ENCODE peak calls at places on chromosomes 4 and X, in five cellular contexts. K, N, W, M and S are unnamed samples.
A peak's percentile ranks its signal among the peaks of the same experiment; 100 is the strongest.

GRCh38 chrX:24498181-24498580 is 33.1 kb downstream of the PDK3 start:
- DNase-seq in M (no peak), W (peak; percentile 1), N (no peak), K (no peak), S (peak; percentile 29)

GRCh38 chrX:153573999-153574398 is 24.9 kb downstream of the CCNQ start:
- DNase-seq in W (no peak), K (no peak), N (no peak), M (no peak), S (no peak)

GRCh38 chrX:119775517-119776238 is 15.8 kb downstream of the RPL39 start:
- DNase-seq in W (no peak), K (no peak), M (no peak), N (no peak), S (no peak)

GRCh38 chr4:138961687-138962086 is 53.9 kb upstream of the NOCT start:
- DNase-seq in W (no peak), N (no peak), M (no peak), K (no peak), S (no peak)

GRCh38 chr4:37463457-37463856 is 218.9 kb downstream of the NWD2 start:
- DNase-seq in W (no peak), K (no peak), M (no peak), N (no peak), S (no peak)

GRCh38 chrX:15749642-15750610 is 11.9 kb downstream of the CA5B start:
- DNase-seq in W (no peak), K (no peak), M (no peak), N (no peak), S (no peak)

GRCh38 chr4:155758500-155759371 is at the start of gene GUCY1B1:
- DNase-seq in N (peak; percentile 95), W (peak; percentile 85), K (peak; percentile 60), M (peak; percentile 88), S (peak; percentile 47)

GRCh38 chr4:143224255-143224654 is 39.5 kb downstream of the USP38 start:
- DNase-seq in K (no peak), M (no peak), W (no peak), N (no peak), S (no peak)

GRCh38 chr4:168604496-168605373 is 107.9 kb downstream of the PALLD start:
- DNase-seq in W (peak; percentile 84), K (no peak), N (no peak), M (no peak), S (no peak)

GRCh38 chr4:112127048-112127637 is 18.1 kb upstream of the FAM241A start:
- DNase-seq in W (no peak), K (no peak), M (no peak), N (no peak), S (no peak)

GRCh38 chrX:138128025-138128671 is 562.2 kb downstream of the ZIC3 start:
- DNase-seq in M (no peak), K (no peak), N (no peak), W (peak; percentile 38), S (peak; percentile 39)

GRCh38 chrX:36856849-36857248 is 151.3 kb upstream of the FAM47C start:
- DNase-seq in K (no peak), W (no peak), M (no peak), N (no peak), S (no peak)

GRCh38 chr4:177964693-177965168 is 522.5 kb upstream of the AGA start:
- DNase-seq in K (no peak), M (no peak), W (no peak), N (no peak), S (no peak)

GRCh38 chr4:164058775-164059174 is 564.3 kb downstream of the TMA16 start:
- DNase-seq in M (no peak), K (no peak), W (no peak), N (no peak), S (no peak)

GRCh38 chrX:63656871-63657580 is 128.0 kb downstream of the ARHGEF9 start:
- DNase-seq in K (no peak), N (no peak), W (no peak), M (no peak), S (no peak)

GRCh38 chrX:132614297-132614696 is 125.5 kb upstream of the MBNL3 start:
- DNase-seq in N (no peak), K (no peak), W (no peak), M (no peak), S (peak; percentile 46)

GRCh38 chr4:70722199-70722791 is 531 bp downstream of the RUFY3 start:
- DNase-seq in M (peak; percentile 8), K (no peak), W (no peak), N (no peak), S (peak; percentile 52)

GRCh38 chr4:16449381-16449780 is 223.1 kb upstream of the TAPT1 start:
- DNase-seq in K (no peak), N (no peak), M (no peak), W (no peak), S (no peak)

GRCh38 chr4:532588-533317 is 33.7 kb downstream of the PIGG start:
- DNase-seq in K (no peak), M (no peak), N (no peak), W (no peak), S (no peak)

GRCh38 chr4:79682801-79683217 is 274.8 kb upstream of the GK2 start:
- DNase-seq in N (no peak), K (no peak), W (no peak), M (peak; percentile 1), S (no peak)

GRCh38 chr4:7783560-7783959 is 156.1 kb downstream of the AFAP1 start:
- DNase-seq in K (no peak), N (no peak), M (no peak), W (no peak), S (no peak)

GRCh38 chr4:89482926-89483595 is 175.5 kb upstream of the GPRIN3 start:
- DNase-seq in W (no peak), K (no peak), M (no peak), N (no peak), S (no peak)

GRCh38 chr4:75630174-75630931 is at the start of gene CDKL2:
- DNase-seq in N (peak; percentile 89), W (peak; percentile 74), M (peak; percentile 63), K (peak; percentile 92), S (peak; percentile 30)

GRCh38 chrX:290476-291166 is 9.4 kb downstream of the PLCXD1 start:
- DNase-seq in W (no peak), M (no peak), N (peak; percentile 73), K (no peak), S (no peak)

GRCh38 chr4:81142744-81143143 is 72.3 kb downstream of the PRKG2 start:
- DNase-seq in N (no peak), W (no peak), M (no peak), K (no peak), S (no peak)

GRCh38 chrX:150366951-150367545 is 3.9 kb downstream of the MAMLD1 start:
- DNase-seq in M (no peak), K (peak; percentile 2), N (no peak), W (no peak), S (no peak)

GRCh38 chr4:100929753-100930152 is 411.9 kb upstream of the EMCN start:
- DNase-seq in W (no peak), N (no peak), M (no peak), K (no peak), S (no peak)

GRCh38 chr4:101790521-101791188 is at the start of gene BANK1:
- DNase-seq in W (peak; percentile 46), K (peak; percentile 2), N (no peak), M (no peak), S (peak; percentile 21)